ENCODE peak calls at places on chromosome X, in seven cellular contexts. F, N, L, V, A, T and Q are unnamed samples.
A peak's percentile ranks its signal among the peaks of the same experiment; 100 is the strongest.

GRCh38 chrX:115214151-115214550 is 19.7 kb downstream of the LRCH2 start:
- DNase-seq in F (no peak), N (no peak), L (no peak), V (no peak), A (no peak), T (no peak), Q (no peak)

GRCh38 chrX:109886122-109886761 is 116.7 kb upstream of the TMEM164 start:
- DNase-seq in F (peak; percentile 2), N (no peak), L (peak; percentile 38), V (no peak), A (no peak), T (peak; percentile 62), Q (peak; percentile 74)

GRCh38 chrX:154352466-154352865 is 22.0 kb downstream of the FLNA start:
- DNase-seq in F (peak; percentile 10), N (no peak), L (no peak), V (no peak), A (no peak), T (no peak), Q (no peak)

GRCh38 chrX:74061879-74062278 is 242.1 kb upstream of the ZCCHC13 start:
- DNase-seq in F (no peak), N (no peak), L (no peak), V (no peak), A (no peak), T (no peak), Q (no peak)

GRCh38 chrX:154136627-154137161 is 7.3 kb upstream of the OPN1LW start:
- DNase-seq in F (peak; percentile 66), N (peak; percentile 79), L (peak; percentile 11), V (no peak), A (peak; percentile 57), T (peak; percentile 71), Q (peak; percentile 84)

GRCh38 chrX:12412561-12412960 is 274.3 kb downstream of the FRMPD4 start:
- DNase-seq in F (no peak), N (no peak), L (no peak), V (no peak), A (no peak), T (no peak), Q (no peak)

GRCh38 chrX:134694333-134694925 is 36.2 kb upstream of the PLAC1 start:
- DNase-seq in F (no peak), N (no peak), L (no peak), V (no peak), A (no peak), T (no peak), Q (no peak)

GRCh38 chrX:4185086-4185485 is 471.6 kb upstream of the PRKX start:
- DNase-seq in F (no peak), N (no peak), L (no peak), V (no peak), A (no peak), T (no peak), Q (no peak)

GRCh38 chrX:129726307-129727111 is 12.3 kb upstream of the XPNPEP2 start:
- DNase-seq in F (peak; percentile 23), N (no peak), L (peak; percentile 51), V (peak; percentile 2), A (peak; percentile 17), T (peak; percentile 63), Q (peak; percentile 58)

GRCh38 chrX:78104447-78105176 is 564 bp downstream of the PGK1 start:
- DNase-seq in F (no peak), N (peak; percentile 69), L (no peak), V (no peak), A (peak; percentile 9), T (no peak), Q (peak; percentile 76)

GRCh38 chrX:2500681-2501151 is at the start of the genes DHRSX and ZBED1:
- DNase-seq in F (peak; percentile 41), N (no peak), L (no peak), V (no peak), A (peak; percentile 31), T (peak; percentile 57), Q (no peak)

GRCh38 chrX:152641996-152642395 is 4.3 kb downstream of the GABRQ start:
- DNase-seq in F (no peak), N (no peak), L (no peak), V (no peak), A (no peak), T (no peak), Q (peak; percentile 74)

GRCh38 chrX:7093305-7093704 is 54.2 kb upstream of the STS start:
- DNase-seq in F (no peak), N (no peak), L (no peak), V (no peak), A (no peak), T (no peak), Q (no peak)

GRCh38 chrX:21770631-21771321 is 12.9 kb upstream of the SMPX start:
- DNase-seq in F (no peak), N (no peak), L (no peak), V (no peak), A (no peak), T (no peak), Q (no peak)

GRCh38 chrX:40120838-40121580 is 23.3 kb upstream of the BCOR start:
- DNase-seq in F (no peak), N (no peak), L (no peak), V (no peak), A (no peak), T (no peak), Q (no peak)